ENCODE peak calls at places on chromosome 1, in five cellular contexts. One of them, this sample, is unnamed.

GRCh38 chr1:222310830-222311229 is 237.1 kb downstream of the HHIPL2 start:
- DNase-seq in GM12878: no peak
- DNase-seq in SK-N-SH: no peak
- DNase-seq in HepG2: no peak
- DNase-seq in K562: no peak
- DNase-seq in this sample: no peak

GRCh38 chr1:91151702-91152101 is 129.9 kb upstream of the ZNF644 start:
- DNase-seq in GM12878: no peak
- DNase-seq in HepG2: no peak
- DNase-seq in SK-N-SH: no peak
- DNase-seq in K562: no peak
- DNase-seq in this sample: no peak

GRCh38 chr1:58570817-58571216 is 6.2 kb downstream of the TACSTD2 start:
- DNase-seq in HepG2: peak
- DNase-seq in SK-N-SH: no peak
- DNase-seq in GM12878: no peak
- DNase-seq in K562: no peak
- DNase-seq in this sample: no peak

GRCh38 chr1:91244737-91245136 is 159.9 kb downstream of the HFM1 start:
- DNase-seq in HepG2: no peak
- DNase-seq in K562: no peak
- DNase-seq in SK-N-SH: no peak
- DNase-seq in GM12878: no peak
- DNase-seq in this sample: no peak

GRCh38 chr1:229557913-229558414 is 543 bp downstream of the ABCB10 start:
- DNase-seq in HepG2: peak
- DNase-seq in GM12878: no peak
- DNase-seq in SK-N-SH: peak
- DNase-seq in K562: peak
- DNase-seq in this sample: no peak

GRCh38 chr1:83641828-83642443 is 357.0 kb downstream of the TTLL7 start:
- DNase-seq in GM12878: no peak
- DNase-seq in SK-N-SH: no peak
- DNase-seq in HepG2: no peak
- DNase-seq in K562: no peak
- DNase-seq in this sample: no peak

GRCh38 chr1:58573138-58573537 is 3.9 kb downstream of the TACSTD2 start:
- DNase-seq in HepG2: no peak
- DNase-seq in GM12878: no peak
- DNase-seq in SK-N-SH: no peak
- DNase-seq in K562: no peak
- DNase-seq in this sample: no peak

GRCh38 chr1:95223110-95223509 is 10.9 kb upstream of the RWDD3 start:
- DNase-seq in GM12878: no peak
- DNase-seq in HepG2: no peak
- DNase-seq in K562: no peak
- DNase-seq in SK-N-SH: no peak
- DNase-seq in this sample: no peak

GRCh38 chr1:151944110-151944858 is 35.0 kb upstream of the THEM4 start:
- DNase-seq in K562: peak
- DNase-seq in GM12878: no peak
- DNase-seq in SK-N-SH: no peak
- DNase-seq in HepG2: no peak
- DNase-seq in this sample: peak

GRCh38 chr1:236830560-236830959 is 35.5 kb downstream of the MTR start:
- DNase-seq in K562: no peak
- DNase-seq in GM12878: no peak
- DNase-seq in HepG2: no peak
- DNase-seq in SK-N-SH: no peak
- DNase-seq in this sample: no peak

GRCh38 chr1:226656201-226656600 is 82.9 kb downstream of the ITPKB start:
- DNase-seq in K562: no peak
- DNase-seq in GM12878: no peak
- DNase-seq in HepG2: no peak
- DNase-seq in SK-N-SH: no peak
- DNase-seq in this sample: no peak

GRCh38 chr1:44566281-44567046 is 107.8 kb downstream of the TMEM53 start:
- DNase-seq in GM12878: no peak
- DNase-seq in SK-N-SH: no peak
- DNase-seq in HepG2: no peak
- DNase-seq in K562: no peak
- DNase-seq in this sample: no peak

GRCh38 chr1:40477680-40478057 is 579 bp downstream of the ZFP69 start:
- DNase-seq in GM12878: no peak
- DNase-seq in SK-N-SH: no peak
- DNase-seq in HepG2: no peak
- DNase-seq in K562: peak
- DNase-seq in this sample: no peak

DNA sequence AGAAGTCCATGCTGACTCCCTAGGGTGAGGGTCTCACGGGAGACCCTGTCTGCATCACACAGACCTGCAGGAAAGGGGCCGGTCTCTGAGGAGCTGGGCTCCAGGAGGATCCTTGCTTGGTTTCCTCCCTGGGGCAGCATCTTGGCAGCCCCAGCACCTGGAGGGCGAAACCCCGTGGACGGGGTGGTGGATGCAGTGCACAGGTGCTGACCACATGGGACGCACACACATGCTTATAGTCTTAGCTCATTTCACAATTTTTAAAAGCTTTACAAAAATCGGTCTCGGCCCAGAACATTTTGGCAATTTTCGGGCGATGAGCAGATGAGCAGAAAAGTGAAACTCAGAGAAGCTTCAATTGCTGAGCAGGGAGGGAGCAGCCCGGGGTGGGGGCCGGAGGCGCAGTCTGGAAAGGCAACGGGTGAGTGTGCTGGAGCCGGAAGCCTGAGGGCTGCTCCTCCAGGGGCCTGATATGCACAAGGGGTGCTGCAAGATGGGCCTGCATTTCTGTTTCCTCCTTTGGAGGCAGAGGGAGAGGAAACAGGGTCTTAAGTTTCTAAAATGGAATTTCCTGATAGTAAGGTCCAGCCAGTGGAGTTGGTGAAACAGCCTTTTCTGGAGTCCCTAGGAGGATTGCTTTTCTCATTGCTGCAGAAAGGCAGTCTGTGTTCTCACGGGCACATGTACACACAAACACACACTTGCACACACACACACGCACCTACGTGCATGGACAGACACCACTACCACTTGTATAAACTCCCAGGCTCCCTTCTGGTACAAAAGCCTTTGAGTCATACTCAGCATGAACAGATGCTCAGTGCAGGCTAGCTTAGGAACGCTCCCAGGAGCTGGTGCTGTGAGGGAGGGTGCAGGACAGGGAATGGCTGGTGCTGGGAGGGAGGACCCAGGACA is 60.7 kb downstream of the SCCPDH start:
- DNase-seq in GM12878: no peak
- DNase-seq in SK-N-SH: no peak
- DNase-seq in HepG2: no peak
- DNase-seq in K562: no peak
- DNase-seq in this sample: no peak
- TF ChIP-seq CTCF in GM12878: no peak
- TF ChIP-seq CTCF in SK-N-SH: no peak
- TF ChIP-seq CTCF in HepG2: no peak
- TF ChIP-seq CTCF in K562: no peak
- TF ChIP-seq CTCF in this sample: no peak

GRCh38 chr1:185694081-185694480 is 40.1 kb upstream of the HMCN1 start:
- DNase-seq in GM12878: peak
- DNase-seq in SK-N-SH: no peak
- DNase-seq in HepG2: peak
- DNase-seq in K562: no peak
- DNase-seq in this sample: peak
- TF ChIP-seq GABPA in GM12878: peak
- TF ChIP-seq GABPA in SK-N-SH: no peak
- TF ChIP-seq GABPA in HepG2: peak
- TF ChIP-seq GABPA in K562: peak
- TF ChIP-seq GABPA in this sample: peak

GRCh38 chr1:26677306-26678115 is 18.3 kb upstream of the ARID1A start:
- DNase-seq in SK-N-SH: peak
- DNase-seq in HepG2: peak
- DNase-seq in K562: peak
- DNase-seq in GM12878: peak
- DNase-seq in this sample: peak
- TF ChIP-seq REST in SK-N-SH: no peak
- TF ChIP-seq REST in HepG2: no peak
- TF ChIP-seq REST in K562: no peak
- TF ChIP-seq REST in GM12878: no peak
- TF ChIP-seq REST in this sample: no peak

GRCh38 chr1:220339581-220339980 is 67.3 kb upstream of the RAB3GAP2 start:
- DNase-seq in SK-N-SH: no peak
- DNase-seq in GM12878: no peak
- DNase-seq in HepG2: no peak
- DNase-seq in K562: no peak
- DNase-seq in this sample: no peak
- TF ChIP-seq CTCF in SK-N-SH: peak
- TF ChIP-seq CTCF in GM12878: no peak
- TF ChIP-seq CTCF in HepG2: no peak
- TF ChIP-seq CTCF in K562: no peak
- TF ChIP-seq CTCF in this sample: no peak

GRCh38 chr1:65955071-65955470 is 162.4 kb downstream of the PDE4B start:
- DNase-seq in SK-N-SH: no peak
- DNase-seq in K562: no peak
- DNase-seq in HepG2: no peak
- DNase-seq in GM12878: no peak
- DNase-seq in this sample: no peak
- TF ChIP-seq GABPA in SK-N-SH: no peak
- TF ChIP-seq GABPA in K562: no peak
- TF ChIP-seq GABPA in HepG2: no peak
- TF ChIP-seq GABPA in GM12878: no peak
- TF ChIP-seq GABPA in this sample: no peak

DNA sequence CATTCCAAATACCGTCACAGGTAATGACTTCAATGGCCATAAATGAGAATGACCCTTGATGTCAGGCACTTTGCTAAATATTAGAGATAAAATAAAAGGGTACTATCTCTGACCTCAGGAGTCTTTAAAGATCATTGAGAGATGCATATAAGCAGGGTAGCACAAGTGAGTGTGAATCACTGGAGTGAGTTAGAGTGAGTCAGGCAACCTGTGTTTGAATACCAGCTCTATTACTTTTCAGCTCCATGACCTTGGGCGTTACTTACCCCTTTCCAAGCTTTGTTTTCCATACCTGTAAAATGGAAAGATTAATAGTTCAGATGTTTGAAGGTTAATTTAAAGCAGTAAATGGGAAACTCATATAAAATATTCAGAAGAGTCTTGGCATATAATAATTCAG is 1058.0 kb upstream of the ADGRL4 start:
- DNase-seq in HepG2: no peak
- DNase-seq in SK-N-SH: no peak
- DNase-seq in K562: no peak
- DNase-seq in GM12878: no peak
- DNase-seq in this sample: no peak
- TF ChIP-seq REST in HepG2: no peak
- TF ChIP-seq REST in SK-N-SH: no peak
- TF ChIP-seq REST in K562: no peak
- TF ChIP-seq REST in GM12878: no peak
- TF ChIP-seq REST in this sample: no peak

GRCh38 chr1:195097316-195097715 is 1510.9 kb downstream of the KCNT2 start:
- DNase-seq in HepG2: no peak
- DNase-seq in K562: no peak
- DNase-seq in SK-N-SH: no peak
- DNase-seq in GM12878: no peak
- DNase-seq in this sample: no peak
- TF ChIP-seq CTCF in HepG2: no peak
- TF ChIP-seq CTCF in K562: no peak
- TF ChIP-seq CTCF in SK-N-SH: no peak
- TF ChIP-seq CTCF in GM12878: no peak
- TF ChIP-seq CTCF in this sample: no peak